ENCODE peak calls at places on chromosomes 12 and 14, in four cellular contexts. W is CD4-positive, alpha-beta T cell; Z is transverse colon; A is left ventricle myocardium inferior. R is an unnamed sample. For H3K27me3, the result is how much of the 10 kb centered on the place peaks cover.

GRCh38 chr12:112418596-112419268 is at the start of gene PTPN11:
- DNase-seq in W (peak), A (peak), Z (peak), R (peak)

GRCh38 chr12:40645361-40645760 is 46.9 kb upstream of the CNTN1 start:
- DNase-seq in W (no peak), A (no peak), Z (no peak), R (no peak)

GRCh38 chr12:7555752-7556151 is 52.2 kb upstream of the CD163 start:
- DNase-seq in Z (no peak), A (no peak), W (no peak), R (no peak)

GRCh38 chr12:26771861-26772260 is 61.1 kb downstream of the ITPR2 start:
- DNase-seq in W (no peak), Z (no peak), A (no peak), R (no peak)

GRCh38 chr12:949337-950099 is at the start of gene RAD52:
- DNase-seq in A (peak), W (peak), Z (peak), R (peak)

GRCh38 chr12:59040043-59040442 is 119.7 kb upstream of the LRIG3 start:
- DNase-seq in W (no peak), Z (no peak), A (no peak), R (no peak)

GRCh38 chr14:31270196-31270772 is 62.7 kb upstream of the HECTD1 start:
- DNase-seq in A (no peak), W (no peak), Z (peak), R (no peak)

GRCh38 chr12:104486416-104486815 is 29.7 kb downstream of the CHST11 start:
- DNase-seq in Z (no peak), W (no peak), A (no peak), R (no peak)

GRCh38 chr12:25764892-25765291 is 193.6 kb upstream of the RASSF8 start:
- DNase-seq in A (no peak), W (no peak), Z (no peak), R (no peak)

DNA sequence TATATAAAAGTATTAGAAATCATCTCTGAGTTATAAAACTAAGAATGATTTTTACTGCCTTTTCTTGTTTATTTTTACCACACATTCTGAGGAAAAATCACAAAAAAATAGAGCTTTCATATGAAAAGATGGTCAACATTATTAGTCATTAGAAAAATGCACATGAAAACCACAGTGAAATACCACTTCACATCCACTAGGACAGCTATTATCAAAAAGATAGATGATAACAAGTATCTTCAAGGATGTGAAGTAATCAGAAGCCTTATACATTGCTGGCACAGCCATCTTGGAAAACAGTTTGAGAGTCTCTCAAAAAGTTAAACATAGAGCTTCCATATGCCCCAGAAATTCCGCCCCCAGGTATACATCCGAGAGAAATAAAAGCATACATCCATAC is 523.8 kb downstream of the FUT8 start:
- DNase-seq in W (no peak), Z (no peak), A (no peak), R (no peak)
- TF ChIP-seq CTCF in W (no peak), Z (no peak), A (no peak), R (no peak)

GRCh38 chr12:131425468-131425867 is 285.4 kb upstream of the SFSWAP start:
- DNase-seq in W (no peak), A (no peak), Z (no peak), R (no peak)
- H3K27me3 ChIP-seq in W (under half), A (half or more), Z (under half), R (under half)

GRCh38 chr12:12229556-12230092 is 37.2 kb downstream of the LRP6 start:
- DNase-seq in Z (no peak), W (no peak), A (no peak), R (no peak)

GRCh38 chr12:12224240-12224940 is 42.5 kb downstream of the LRP6 start:
- DNase-seq in W (no peak), A (no peak), Z (no peak), R (no peak)

GRCh38 chr12:12226187-12226586 is 40.7 kb downstream of the LRP6 start:
- DNase-seq in A (no peak), Z (no peak), W (no peak), R (no peak)

GRCh38 chr12:12228402-12228801 is 38.4 kb downstream of the LRP6 start:
- DNase-seq in Z (no peak), A (no peak), W (no peak), R (no peak)

DNA sequence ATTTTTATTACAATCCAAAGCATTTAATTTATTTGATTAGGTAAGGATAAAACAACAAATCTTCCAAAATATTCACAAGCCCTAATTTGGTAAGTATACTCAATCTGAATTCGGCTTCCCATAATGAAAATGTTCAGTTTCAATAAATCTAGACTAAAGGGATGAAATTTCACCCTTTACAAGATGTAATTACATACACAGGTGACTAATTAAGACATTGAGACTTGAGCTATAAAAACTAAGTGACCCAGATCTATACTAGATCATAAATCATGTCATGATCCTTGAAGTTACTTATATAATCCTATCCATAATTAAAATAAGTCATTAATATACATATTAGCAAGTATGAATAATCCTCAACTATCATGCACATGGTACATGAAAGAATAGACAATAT is 36.6 kb downstream of the LRP6 start:
- DNase-seq in A (no peak), W (no peak), Z (no peak), R (no peak)
- TF ChIP-seq CTCF in A (no peak), W (no peak), Z (no peak), R (no peak)

DNA sequence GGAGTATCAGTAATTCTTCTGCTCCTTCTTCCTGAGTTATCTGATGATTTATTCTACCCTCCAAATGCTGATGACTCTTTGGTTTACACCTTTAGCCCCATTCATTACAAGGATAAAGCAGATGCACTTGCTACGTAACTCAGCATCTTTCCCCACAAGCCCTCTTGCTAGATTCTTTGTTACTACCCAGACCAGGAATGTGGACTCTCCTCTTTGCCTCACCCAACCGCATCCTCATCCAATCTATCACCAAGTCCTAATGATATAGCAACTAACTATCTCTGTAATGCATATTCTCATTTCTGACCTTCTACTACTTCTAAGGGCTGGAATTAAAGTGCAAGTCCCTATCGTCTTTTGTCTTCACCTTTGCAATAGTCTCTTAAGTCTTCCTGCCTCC is 9.2 kb downstream of the KRT1 start:
- DNase-seq in Z (no peak), A (no peak), W (no peak), R (no peak)
- H3K27me3 ChIP-seq in Z (under half), A (half or more), W (under half), R (under half)

DNA sequence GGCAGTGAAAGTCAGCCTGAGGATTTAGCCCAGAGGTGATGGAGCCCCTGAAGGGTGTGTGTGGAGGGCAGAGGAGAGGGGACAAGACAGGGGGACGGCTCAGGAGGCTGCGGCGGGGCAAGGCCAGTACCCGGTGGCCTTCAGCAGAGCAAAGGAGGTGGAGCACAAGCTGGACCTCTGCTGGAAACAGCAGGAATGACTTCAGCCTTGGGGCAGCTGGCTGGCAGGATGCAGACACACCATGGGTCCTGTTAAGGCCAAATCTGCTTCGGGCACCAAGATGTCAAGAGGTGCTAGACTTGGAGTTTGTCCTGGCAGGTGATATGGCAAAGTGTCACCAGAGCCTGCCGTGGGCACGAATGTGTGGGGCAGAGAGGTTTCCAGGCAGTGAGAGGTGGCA is 92.1 kb downstream of the LGMN start:
- DNase-seq in A (no peak), Z (no peak), W (no peak), R (no peak)
- TF ChIP-seq CTCF in A (no peak), Z (no peak), W (no peak), R (no peak)

DNA sequence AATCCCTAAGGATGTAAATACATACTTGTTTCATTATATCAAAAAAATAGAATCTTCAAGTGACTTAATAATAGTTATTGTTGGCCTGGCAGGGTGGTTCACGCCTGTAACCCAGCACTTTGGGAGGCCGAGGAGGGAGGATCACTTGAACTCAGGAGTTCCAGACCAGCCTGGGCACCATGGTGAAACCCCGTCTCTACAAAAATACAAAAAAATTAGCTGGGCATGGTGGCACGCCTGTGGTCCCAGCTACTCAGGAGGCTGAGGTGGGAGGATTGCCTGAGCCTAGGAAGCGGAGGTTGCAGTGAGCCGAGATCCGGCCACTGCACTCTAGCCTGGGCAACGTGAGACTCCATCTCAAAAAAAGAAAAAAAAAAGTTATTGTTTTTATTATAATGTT is 1.7 kb downstream of the USP15 start:
- DNase-seq in W (no peak), Z (no peak), A (no peak), R (no peak)
- H3K27me3 ChIP-seq in W (under half), Z (under half), A (under half), R (under half)

GRCh38 chr12:9378430-9378835 is 170.2 kb upstream of the PZP start:
- DNase-seq in A (no peak), Z (no peak), W (no peak), R (peak)
- TF ChIP-seq CTCF in A (peak), Z (peak), W (peak), R (peak)